ENCODE peak calls at places on chromosome 5, in seven cellular contexts. One of them, this sample, is unnamed.

GRCh38 chr5:150616506-150616905 is 24.0 kb upstream of the SYNPO start:
- DNase-seq in HCT116: no peak
- DNase-seq in H1: no peak
- DNase-seq in K562: no peak
- DNase-seq in SK-N-SH: peak
- DNase-seq in HepG2: no peak
- DNase-seq in GM12878: no peak
- DNase-seq in this sample: no peak

GRCh38 chr5:149450199-149450598 is 71.1 kb upstream of the IL17B start:
- DNase-seq in SK-N-SH: no peak
- DNase-seq in H1: no peak
- DNase-seq in GM12878: no peak
- DNase-seq in HepG2: no peak
- DNase-seq in K562: no peak
- DNase-seq in HCT116: no peak
- DNase-seq in this sample: no peak

GRCh38 chr5:153530357-153531143 is 40.1 kb downstream of the GRIA1 start:
- DNase-seq in K562: no peak
- DNase-seq in GM12878: no peak
- DNase-seq in HepG2: no peak
- DNase-seq in HCT116: no peak
- DNase-seq in SK-N-SH: peak
- DNase-seq in H1: no peak
- DNase-seq in this sample: no peak

GRCh38 chr5:152853361-152853760 is 448.3 kb upstream of the NMUR2 start:
- DNase-seq in H1: no peak
- DNase-seq in HepG2: no peak
- DNase-seq in K562: no peak
- DNase-seq in SK-N-SH: no peak
- DNase-seq in GM12878: no peak
- DNase-seq in HCT116: no peak
- DNase-seq in this sample: no peak

GRCh38 chr5:115472601-115473000 is 72.0 kb downstream of the FEM1C start:
- DNase-seq in GM12878: no peak
- DNase-seq in H1: no peak
- DNase-seq in HepG2: no peak
- DNase-seq in HCT116: no peak
- DNase-seq in K562: no peak
- DNase-seq in SK-N-SH: no peak
- DNase-seq in this sample: no peak

GRCh38 chr5:90095292-90096060 is 314.1 kb downstream of the CETN3 start:
- DNase-seq in H1: no peak
- DNase-seq in HepG2: no peak
- DNase-seq in HCT116: no peak
- DNase-seq in SK-N-SH: no peak
- DNase-seq in K562: no peak
- DNase-seq in GM12878: no peak
- DNase-seq in this sample: no peak

GRCh38 chr5:7794301-7794700 is 56.6 kb downstream of the CFAP90 start:
- DNase-seq in K562: no peak
- DNase-seq in SK-N-SH: no peak
- DNase-seq in GM12878: peak
- DNase-seq in HCT116: no peak
- DNase-seq in HepG2: no peak
- DNase-seq in H1: no peak
- DNase-seq in this sample: no peak

GRCh38 chr5:134525687-134526482 is 415 bp downstream of the JADE2 start:
- DNase-seq in K562: peak
- DNase-seq in H1: peak
- DNase-seq in HepG2: peak
- DNase-seq in SK-N-SH: peak
- DNase-seq in HCT116: no peak
- DNase-seq in GM12878: no peak
- DNase-seq in this sample: no peak

GRCh38 chr5:88944751-88945507 is 61.9 kb upstream of the MEF2C start:
- DNase-seq in GM12878: no peak
- DNase-seq in HCT116: no peak
- DNase-seq in HepG2: no peak
- DNase-seq in SK-N-SH: peak
- DNase-seq in H1: no peak
- DNase-seq in K562: no peak
- DNase-seq in this sample: no peak

GRCh38 chr5:171355302-171355724 is 32.3 kb upstream of the NPM1 start:
- DNase-seq in HCT116: no peak
- DNase-seq in H1: no peak
- DNase-seq in K562: no peak
- DNase-seq in HepG2: no peak
- DNase-seq in SK-N-SH: no peak
- DNase-seq in GM12878: peak
- DNase-seq in this sample: no peak

GRCh38 chr5:114018178-114018577 is 343.7 kb upstream of the KCNN2 start:
- DNase-seq in K562: no peak
- DNase-seq in HepG2: peak
- DNase-seq in HCT116: no peak
- DNase-seq in H1: no peak
- DNase-seq in GM12878: no peak
- DNase-seq in SK-N-SH: no peak
- DNase-seq in this sample: peak

GRCh38 chr5:170434953-170435605 is 45.9 kb upstream of the KCNMB1 start:
- DNase-seq in SK-N-SH: peak
- DNase-seq in HCT116: peak
- DNase-seq in HepG2: peak
- DNase-seq in K562: peak
- DNase-seq in H1: peak
- DNase-seq in GM12878: no peak
- DNase-seq in this sample: peak

GRCh38 chr5:154755361-154756202 is at the start of gene LARP1:
- DNase-seq in HepG2: no peak
- DNase-seq in GM12878: no peak
- DNase-seq in K562: no peak
- DNase-seq in HCT116: no peak
- DNase-seq in SK-N-SH: peak
- DNase-seq in H1: no peak
- DNase-seq in this sample: no peak

GRCh38 chr5:374631-375335 is 53.3 kb downstream of the AHRR start:
- DNase-seq in GM12878: no peak
- DNase-seq in SK-N-SH: peak
- DNase-seq in HepG2: no peak
- DNase-seq in H1: peak
- DNase-seq in HCT116: no peak
- DNase-seq in K562: no peak
- DNase-seq in this sample: no peak

GRCh38 chr5:78594946-78595921 is 53.3 kb downstream of the LHFPL2 start:
- DNase-seq in HCT116: peak
- DNase-seq in HepG2: peak
- DNase-seq in K562: peak
- DNase-seq in GM12878: no peak
- DNase-seq in H1: no peak
- DNase-seq in SK-N-SH: no peak
- DNase-seq in this sample: no peak

GRCh38 chr5:159817262-159818029 is 98.8 kb upstream of the ADRA1B start:
- DNase-seq in H1: no peak
- DNase-seq in HCT116: no peak
- DNase-seq in K562: no peak
- DNase-seq in SK-N-SH: no peak
- DNase-seq in GM12878: no peak
- DNase-seq in HepG2: no peak
- DNase-seq in this sample: no peak

GRCh38 chr5:122351416-122352157 is 39.5 kb downstream of the SNCAIP start:
- DNase-seq in GM12878: no peak
- DNase-seq in K562: no peak
- DNase-seq in HCT116: no peak
- DNase-seq in SK-N-SH: peak
- DNase-seq in H1: no peak
- DNase-seq in HepG2: no peak
- DNase-seq in this sample: no peak

GRCh38 chr5:139903805-139904565 is 108.4 kb downstream of the PSD2 start:
- DNase-seq in GM12878: no peak
- DNase-seq in K562: peak
- DNase-seq in HepG2: no peak
- DNase-seq in SK-N-SH: peak
- DNase-seq in H1: peak
- DNase-seq in HCT116: no peak
- DNase-seq in this sample: no peak

GRCh38 chr5:18992264-18992663 is 995.7 kb downstream of the CDH18 start:
- DNase-seq in SK-N-SH: no peak
- DNase-seq in HCT116: no peak
- DNase-seq in HepG2: no peak
- DNase-seq in GM12878: no peak
- DNase-seq in K562: no peak
- DNase-seq in H1: no peak
- DNase-seq in this sample: no peak

GRCh38 chr5:150510460-150511263 is 2.7 kb downstream of the NDST1 start:
- DNase-seq in K562: no peak
- DNase-seq in HepG2: peak
- DNase-seq in HCT116: no peak
- DNase-seq in SK-N-SH: peak
- DNase-seq in H1: no peak
- DNase-seq in GM12878: no peak
- DNase-seq in this sample: no peak

GRCh38 chr5:115295775-115296129 is 702 bp downstream of the CCDC112 start:
- DNase-seq in HCT116: no peak
- DNase-seq in GM12878: no peak
- DNase-seq in SK-N-SH: no peak
- DNase-seq in K562: peak
- DNase-seq in H1: no peak
- DNase-seq in HepG2: no peak
- DNase-seq in this sample: no peak

GRCh38 chr5:127875235-127876021 is 172.2 kb downstream of the CCDC192 start:
- DNase-seq in HepG2: peak
- DNase-seq in GM12878: peak
- DNase-seq in K562: peak
- DNase-seq in H1: peak
- DNase-seq in HCT116: peak
- DNase-seq in SK-N-SH: peak
- DNase-seq in this sample: peak

GRCh38 chr5:179887802-179888201 is 19.9 kb downstream of the TBC1D9B start:
- DNase-seq in HCT116: no peak
- DNase-seq in K562: no peak
- DNase-seq in SK-N-SH: no peak
- DNase-seq in GM12878: no peak
- DNase-seq in H1: no peak
- DNase-seq in HepG2: no peak
- DNase-seq in this sample: no peak

DNA sequence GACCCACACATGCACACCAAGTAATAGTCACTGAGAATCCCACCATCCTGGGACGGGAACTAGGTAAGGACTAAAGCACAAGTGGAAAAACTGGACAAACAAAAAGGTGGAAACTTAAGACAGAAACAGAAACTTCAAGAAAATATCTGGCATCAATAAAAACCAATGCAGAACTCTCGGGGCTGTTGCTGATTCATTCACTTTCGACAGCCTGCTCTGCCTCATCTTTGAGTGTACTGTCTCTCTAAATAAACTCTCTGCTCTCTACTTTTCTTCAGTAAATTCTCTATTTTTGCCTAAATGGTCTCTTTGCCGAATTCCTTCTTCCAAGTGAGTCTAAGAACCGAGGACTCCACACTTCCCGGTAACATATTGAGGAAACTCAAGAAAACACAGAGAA is 116.9 kb downstream of the CDH9 start:
- DNase-seq in SK-N-SH: no peak
- DNase-seq in GM12878: no peak
- DNase-seq in HCT116: no peak
- DNase-seq in H1: no peak
- DNase-seq in HepG2: no peak
- DNase-seq in K562: no peak
- DNase-seq in this sample: no peak
- TF ChIP-seq YY1 in SK-N-SH: no peak
- TF ChIP-seq YY1 in GM12878: no peak
- TF ChIP-seq YY1 in HCT116: no peak
- TF ChIP-seq YY1 in H1: no peak
- TF ChIP-seq YY1 in HepG2: no peak
- TF ChIP-seq YY1 in K562: no peak
- TF ChIP-seq YY1 in this sample: no peak

DNA sequence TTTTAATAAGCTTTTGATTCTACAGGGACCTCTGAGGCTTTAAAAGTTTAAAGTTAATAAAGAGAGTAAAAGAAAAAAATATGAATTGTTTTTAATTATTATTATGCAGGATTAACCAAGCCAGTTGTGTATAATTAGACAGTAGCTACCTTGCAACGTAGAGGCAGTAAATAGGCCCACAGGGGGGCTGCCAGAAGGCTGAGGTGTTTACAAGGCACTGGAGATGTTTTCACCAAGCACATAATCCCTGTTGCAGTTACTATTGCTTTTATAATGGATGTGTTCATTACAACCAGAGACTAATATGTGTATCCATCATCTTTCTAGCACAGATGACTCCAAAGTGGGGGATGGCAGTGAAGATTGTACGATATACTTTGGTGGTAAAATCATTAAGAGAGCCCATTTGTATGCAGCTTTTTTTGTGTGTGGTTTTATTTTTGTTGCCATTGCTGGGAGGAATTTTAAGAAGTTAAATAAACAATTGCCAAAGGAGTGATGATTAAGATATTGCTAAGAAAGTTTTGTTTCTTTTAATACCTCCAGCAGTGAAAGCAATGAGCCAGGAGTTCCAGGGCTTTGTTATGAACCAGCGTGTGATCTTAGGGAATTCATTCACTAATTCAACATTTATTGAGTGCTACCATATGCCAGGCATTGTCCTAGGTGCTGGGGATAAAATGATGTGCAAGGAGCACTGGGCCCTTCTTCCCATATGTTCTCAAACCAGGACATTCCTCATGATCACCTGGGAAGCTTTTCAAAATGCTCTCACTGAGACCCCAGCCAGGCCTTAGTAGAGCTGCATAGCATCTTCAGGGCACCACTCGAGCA is 138.7 kb upstream of the EFNA5 start:
- DNase-seq in HepG2: no peak
- DNase-seq in GM12878: no peak
- DNase-seq in HCT116: no peak
- DNase-seq in K562: no peak
- DNase-seq in SK-N-SH: no peak
- DNase-seq in H1: no peak
- DNase-seq in this sample: no peak
- H3K9ac ChIP-seq in HepG2: no peak
- H3K9ac ChIP-seq in GM12878: no peak
- H3K9ac ChIP-seq in HCT116: no peak
- H3K9ac ChIP-seq in K562: no peak
- H3K9ac ChIP-seq in SK-N-SH: no peak
- H3K9ac ChIP-seq in H1: no peak
- H3K9ac ChIP-seq in this sample: no peak

DNA sequence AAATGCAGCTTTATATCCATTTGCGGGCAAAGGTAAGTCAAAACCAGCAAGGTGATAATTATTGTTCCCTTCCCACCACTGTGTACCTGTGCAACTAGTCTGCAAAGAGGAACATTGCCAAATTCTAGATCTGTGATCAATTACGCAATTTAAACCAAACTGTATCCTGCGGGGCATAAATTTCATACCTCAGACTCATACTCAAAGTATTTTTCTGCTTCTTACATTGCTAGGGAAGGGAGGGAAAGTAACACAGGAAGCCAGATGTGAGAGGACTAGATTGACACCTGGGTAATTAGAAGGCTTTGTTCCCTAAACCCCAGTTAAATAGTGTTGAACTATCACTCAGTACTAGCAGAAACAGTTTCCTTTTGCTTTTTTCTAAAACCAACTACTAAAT is 240.2 kb upstream of the ZNF608 start:
- DNase-seq in H1: no peak
- DNase-seq in K562: no peak
- DNase-seq in HCT116: no peak
- DNase-seq in SK-N-SH: no peak
- DNase-seq in GM12878: no peak
- DNase-seq in HepG2: no peak
- DNase-seq in this sample: no peak
- TF ChIP-seq YY1 in H1: no peak
- TF ChIP-seq YY1 in K562: no peak
- TF ChIP-seq YY1 in HCT116: no peak
- TF ChIP-seq YY1 in SK-N-SH: no peak
- TF ChIP-seq YY1 in GM12878: no peak
- TF ChIP-seq YY1 in HepG2: no peak
- TF ChIP-seq YY1 in this sample: no peak

GRCh38 chr5:142317673-142318261 is 7.1 kb downstream of the SPRY4 start:
- DNase-seq in K562: no peak
- DNase-seq in SK-N-SH: no peak
- DNase-seq in HepG2: no peak
- DNase-seq in H1: no peak
- DNase-seq in HCT116: no peak
- DNase-seq in GM12878: no peak
- DNase-seq in this sample: no peak
- H3K9ac ChIP-seq in K562: no peak
- H3K9ac ChIP-seq in SK-N-SH: no peak
- H3K9ac ChIP-seq in HepG2: no peak
- H3K9ac ChIP-seq in H1: no peak
- H3K9ac ChIP-seq in HCT116: no peak
- H3K9ac ChIP-seq in GM12878: no peak
- H3K9ac ChIP-seq in this sample: no peak

This sample was measured in NT2/D1.